ENCODE peak calls at places on chromosomes 6 and 20, in four cellular contexts. One of them, this sample, is unnamed.

GRCh38 chr6:151679081-151679480 is 128.4 kb upstream of the ESR1 start:
- DNase-seq in adipocyte: peak
- DNase-seq in skeletal muscle cell: no peak
- DNase-seq in CD8-positive, alpha-beta T cell: no peak
- DNase-seq in this sample: no peak

GRCh38 chr20:41738584-41739193 is 120.5 kb upstream of the CHD6 start:
- DNase-seq in adipocyte: peak
- DNase-seq in skeletal muscle cell: no peak
- DNase-seq in CD8-positive, alpha-beta T cell: no peak
- DNase-seq in this sample: no peak

GRCh38 chr6:46772038-46772437 is 21.2 kb upstream of the MEP1A start:
- DNase-seq in adipocyte: no peak
- DNase-seq in skeletal muscle cell: no peak
- DNase-seq in CD8-positive, alpha-beta T cell: no peak
- DNase-seq in this sample: no peak

GRCh38 chr6:45920819-45921511 is 94.7 kb downstream of the CLIC5 start:
- DNase-seq in adipocyte: no peak
- DNase-seq in skeletal muscle cell: no peak
- DNase-seq in CD8-positive, alpha-beta T cell: no peak
- DNase-seq in this sample: peak

GRCh38 chr6:118680452-118681095 is 29.2 kb upstream of the CEP85L start:
- DNase-seq in adipocyte: no peak
- DNase-seq in skeletal muscle cell: no peak
- DNase-seq in CD8-positive, alpha-beta T cell: no peak
- DNase-seq in this sample: no peak

GRCh38 chr6:160226118-160226541 is 32.5 kb downstream of the SLC22A2 start:
- DNase-seq in adipocyte: no peak
- DNase-seq in skeletal muscle cell: no peak
- DNase-seq in CD8-positive, alpha-beta T cell: no peak
- DNase-seq in this sample: peak

GRCh38 chr20:34579191-34579661 is 20.7 kb downstream of the MAP1LC3A start:
- DNase-seq in adipocyte: peak
- DNase-seq in skeletal muscle cell: peak
- DNase-seq in CD8-positive, alpha-beta T cell: no peak
- DNase-seq in this sample: no peak

GRCh38 chr20:32470025-32470861 is 112.1 kb downstream of the ASXL1 start:
- DNase-seq in adipocyte: peak
- DNase-seq in skeletal muscle cell: no peak
- DNase-seq in CD8-positive, alpha-beta T cell: no peak
- DNase-seq in this sample: no peak

GRCh38 chr6:167806061-167806700 is 20.5 kb upstream of the AFDN start:
- DNase-seq in adipocyte: no peak
- DNase-seq in skeletal muscle cell: no peak
- DNase-seq in CD8-positive, alpha-beta T cell: no peak
- DNase-seq in this sample: no peak

GRCh38 chr6:37698264-37699137 is 818 bp upstream of the MDGA1 start:
- DNase-seq in adipocyte: peak
- DNase-seq in skeletal muscle cell: no peak
- DNase-seq in CD8-positive, alpha-beta T cell: peak
- DNase-seq in this sample: no peak

GRCh38 chr6:2706482-2706881 is 44.2 kb downstream of the MYLK4 start:
- DNase-seq in adipocyte: no peak
- DNase-seq in skeletal muscle cell: no peak
- DNase-seq in CD8-positive, alpha-beta T cell: no peak
- DNase-seq in this sample: no peak

GRCh38 chr20:6848041-6848440 is 80.6 kb downstream of the BMP2 start:
- DNase-seq in adipocyte: no peak
- DNase-seq in skeletal muscle cell: no peak
- DNase-seq in CD8-positive, alpha-beta T cell: no peak
- DNase-seq in this sample: no peak

GRCh38 chr20:45817652-45818194 is 5.3 kb downstream of the UBE2C start:
- DNase-seq in adipocyte: peak
- DNase-seq in skeletal muscle cell: no peak
- DNase-seq in CD8-positive, alpha-beta T cell: no peak
- DNase-seq in this sample: no peak

GRCh38 chr6:1485678-1486077 is 96.3 kb downstream of the FOXF2 start:
- DNase-seq in adipocyte: peak
- DNase-seq in skeletal muscle cell: peak
- DNase-seq in CD8-positive, alpha-beta T cell: no peak
- DNase-seq in this sample: no peak

GRCh38 chr20:3560578-3560977 is 89.8 kb downstream of the ATRN start:
- DNase-seq in adipocyte: no peak
- DNase-seq in skeletal muscle cell: no peak
- DNase-seq in CD8-positive, alpha-beta T cell: no peak
- DNase-seq in this sample: no peak

GRCh38 chr6:107113460-107114212 is 1.7 kb downstream of the BEND3 start:
- DNase-seq in adipocyte: no peak
- DNase-seq in skeletal muscle cell: no peak
- DNase-seq in CD8-positive, alpha-beta T cell: no peak
- DNase-seq in this sample: no peak

GRCh38 chr6:81727876-81728517 is 24.5 kb downstream of the TENT5A start:
- DNase-seq in adipocyte: no peak
- DNase-seq in skeletal muscle cell: no peak
- DNase-seq in CD8-positive, alpha-beta T cell: no peak
- DNase-seq in this sample: no peak

GRCh38 chr20:2521369-2522305 is 12.9 kb upstream of the ZNF343 start:
- DNase-seq in adipocyte: peak
- DNase-seq in skeletal muscle cell: no peak
- DNase-seq in CD8-positive, alpha-beta T cell: peak
- DNase-seq in this sample: no peak

GRCh38 chr6:170143401-170144150 is 147.3 kb downstream of the DLL1 start:
- DNase-seq in adipocyte: no peak
- DNase-seq in skeletal muscle cell: no peak
- DNase-seq in CD8-positive, alpha-beta T cell: no peak
- DNase-seq in this sample: no peak

GRCh38 chr6:16305246-16305725 is 66.9 kb downstream of the GMPR start:
- DNase-seq in adipocyte: no peak
- DNase-seq in skeletal muscle cell: no peak
- DNase-seq in CD8-positive, alpha-beta T cell: no peak
- DNase-seq in this sample: peak

GRCh38 chr20:38373231-38373867 is 27.1 kb downstream of the LBP start:
- DNase-seq in adipocyte: no peak
- DNase-seq in skeletal muscle cell: no peak
- DNase-seq in CD8-positive, alpha-beta T cell: no peak
- DNase-seq in this sample: no peak

GRCh38 chr6:165249808-165250207 is 59.6 kb downstream of the C6orf118 start:
- DNase-seq in adipocyte: no peak
- DNase-seq in skeletal muscle cell: no peak
- DNase-seq in CD8-positive, alpha-beta T cell: no peak
- DNase-seq in this sample: no peak

GRCh38 chr20:1326031-1326930 is 2.7 kb downstream of the SDCBP2 start:
- DNase-seq in adipocyte: peak
- DNase-seq in skeletal muscle cell: no peak
- DNase-seq in CD8-positive, alpha-beta T cell: no peak
- DNase-seq in this sample: no peak

GRCh38 chr20:1327827-1328679 is 886 bp downstream of the SDCBP2 start:
- DNase-seq in adipocyte: no peak
- DNase-seq in skeletal muscle cell: no peak
- DNase-seq in CD8-positive, alpha-beta T cell: no peak
- DNase-seq in this sample: no peak

GRCh38 chr20:1328680-1329330 is at the start of gene SDCBP2:
- DNase-seq in adipocyte: no peak
- DNase-seq in skeletal muscle cell: no peak
- DNase-seq in CD8-positive, alpha-beta T cell: no peak
- DNase-seq in this sample: no peak

GRCh38 chr20:1325173-1326030 is 3.5 kb downstream of the SDCBP2 start:
- DNase-seq in adipocyte: peak
- DNase-seq in skeletal muscle cell: peak
- DNase-seq in CD8-positive, alpha-beta T cell: peak
- DNase-seq in this sample: peak

DNA sequence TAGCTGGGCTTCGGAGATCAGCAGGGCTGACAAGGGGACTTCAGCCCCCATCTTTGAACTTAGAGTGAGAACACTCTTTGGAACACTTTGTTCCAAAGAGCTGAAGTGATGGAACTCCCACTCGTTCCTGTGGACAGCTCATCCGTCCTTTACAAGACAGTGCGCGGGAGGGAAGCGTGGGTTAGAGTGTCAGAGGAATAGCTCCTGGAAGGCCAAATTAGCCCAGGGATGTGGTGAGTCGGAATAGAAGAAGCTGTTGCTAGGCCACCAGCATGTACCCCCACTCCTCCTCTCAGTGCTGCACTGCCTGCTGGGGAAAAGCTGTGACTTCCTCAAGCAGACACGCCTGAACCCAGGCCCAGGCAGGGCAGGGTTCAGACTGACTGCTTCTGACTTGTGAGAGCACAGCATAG is 1.7 kb downstream of the SDCBP2 start:
- DNase-seq in adipocyte: peak
- DNase-seq in skeletal muscle cell: peak
- DNase-seq in CD8-positive, alpha-beta T cell: no peak
- DNase-seq in this sample: no peak
- H3K4me3 ChIP-seq in adipocyte: peak
- H3K4me3 ChIP-seq in skeletal muscle cell: no peak
- H3K4me3 ChIP-seq in CD8-positive, alpha-beta T cell: no peak
- H3K4me3 ChIP-seq in this sample: no peak

GRCh38 chr6:10418361-10418861 is 3.5 kb upstream of the TFAP2A start:
- DNase-seq in adipocyte: no peak
- DNase-seq in skeletal muscle cell: no peak
- DNase-seq in CD8-positive, alpha-beta T cell: no peak
- DNase-seq in this sample: no peak

GRCh38 chr6:10421508-10422281 is 6.8 kb upstream of the TFAP2A start:
- DNase-seq in adipocyte: no peak
- DNase-seq in skeletal muscle cell: no peak
- DNase-seq in CD8-positive, alpha-beta T cell: no peak
- DNase-seq in this sample: no peak

GRCh38 chr6:10420546-10421507 is 6.0 kb upstream of the TFAP2A start:
- DNase-seq in adipocyte: no peak
- DNase-seq in skeletal muscle cell: no peak
- DNase-seq in CD8-positive, alpha-beta T cell: no peak
- DNase-seq in this sample: no peak

GRCh38 chr6:10418862-10419748 is 4.2 kb upstream of the TFAP2A start:
- DNase-seq in adipocyte: no peak
- DNase-seq in skeletal muscle cell: no peak
- DNase-seq in CD8-positive, alpha-beta T cell: no peak
- DNase-seq in this sample: no peak

GRCh38 chr6:10419749-10420545 is 5.1 kb upstream of the TFAP2A start:
- DNase-seq in adipocyte: no peak
- DNase-seq in skeletal muscle cell: no peak
- DNase-seq in CD8-positive, alpha-beta T cell: no peak
- DNase-seq in this sample: no peak
- H3K4me3 ChIP-seq in adipocyte: no peak
- H3K4me3 ChIP-seq in skeletal muscle cell: no peak
- H3K4me3 ChIP-seq in CD8-positive, alpha-beta T cell: no peak
- H3K4me3 ChIP-seq in this sample: no peak

GRCh38 chr20:64101731-64102621 is 5.4 kb downstream of the NPBWR2 start:
- DNase-seq in adipocyte: peak
- DNase-seq in skeletal muscle cell: no peak
- DNase-seq in CD8-positive, alpha-beta T cell: peak
- DNase-seq in this sample: no peak
- H3K4me3 ChIP-seq in adipocyte: no peak
- H3K4me3 ChIP-seq in skeletal muscle cell: peak
- H3K4me3 ChIP-seq in CD8-positive, alpha-beta T cell: peak
- H3K4me3 ChIP-seq in this sample: no peak

GRCh38 chr6:156975414-156975813 is 198.2 kb downstream of the ARID1B start:
- DNase-seq in adipocyte: no peak
- DNase-seq in skeletal muscle cell: no peak
- DNase-seq in CD8-positive, alpha-beta T cell: no peak
- DNase-seq in this sample: no peak
- H3K4me3 ChIP-seq in adipocyte: no peak
- H3K4me3 ChIP-seq in skeletal muscle cell: no peak
- H3K4me3 ChIP-seq in CD8-positive, alpha-beta T cell: no peak
- H3K4me3 ChIP-seq in this sample: peak

DNA sequence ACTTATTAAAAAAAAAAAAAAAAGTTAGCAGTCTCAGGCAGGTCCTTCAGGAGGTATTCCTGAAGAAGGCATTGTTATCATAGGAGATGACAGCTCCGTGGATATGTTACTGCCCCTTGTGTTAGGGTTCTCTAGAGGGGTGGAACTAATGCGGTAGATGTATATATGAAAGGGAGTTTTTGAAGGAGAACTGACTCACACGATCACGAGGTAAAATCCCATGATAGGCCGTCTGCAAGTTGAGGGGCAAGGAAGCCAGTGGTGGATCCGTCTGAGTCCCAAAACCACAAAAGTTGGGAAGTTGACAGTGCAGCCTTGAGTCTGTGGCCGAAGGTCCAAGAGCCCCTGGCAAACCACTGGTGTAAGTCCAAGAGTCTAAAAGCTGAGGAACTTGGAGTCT is 103.4 kb downstream of the TULP4 start:
- DNase-seq in adipocyte: no peak
- DNase-seq in skeletal muscle cell: no peak
- DNase-seq in CD8-positive, alpha-beta T cell: no peak
- DNase-seq in this sample: no peak
- H3K4me3 ChIP-seq in adipocyte: no peak
- H3K4me3 ChIP-seq in skeletal muscle cell: no peak
- H3K4me3 ChIP-seq in CD8-positive, alpha-beta T cell: no peak
- H3K4me3 ChIP-seq in this sample: no peak

DNA sequence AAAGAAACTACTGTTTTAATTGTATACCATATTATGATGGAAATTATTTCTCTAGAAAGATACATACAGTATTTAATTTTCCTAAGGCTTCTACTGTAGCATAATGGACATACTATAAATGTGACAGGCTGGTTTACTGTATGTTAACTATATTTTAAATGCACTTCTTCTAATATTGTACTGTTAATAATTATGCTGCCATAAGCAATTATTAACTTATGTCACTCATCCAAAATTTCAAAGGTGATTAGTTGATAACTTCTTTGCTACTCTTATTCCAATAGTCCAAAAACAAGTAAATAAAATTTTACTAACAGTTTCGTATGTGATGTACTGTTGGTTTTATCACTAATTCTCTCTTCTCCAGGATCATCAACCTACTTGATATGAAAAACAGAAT is 28.1 kb downstream of the HIVEP2 start:
- DNase-seq in adipocyte: no peak
- DNase-seq in skeletal muscle cell: no peak
- DNase-seq in CD8-positive, alpha-beta T cell: no peak
- DNase-seq in this sample: no peak
- H3K4me3 ChIP-seq in adipocyte: no peak
- H3K4me3 ChIP-seq in skeletal muscle cell: no peak
- H3K4me3 ChIP-seq in CD8-positive, alpha-beta T cell: no peak
- H3K4me3 ChIP-seq in this sample: no peak

GRCh38 chr6:116255246-116255800 is 1.4 kb upstream of the TSPYL4 start:
- DNase-seq in adipocyte: peak
- DNase-seq in skeletal muscle cell: no peak
- DNase-seq in CD8-positive, alpha-beta T cell: no peak
- DNase-seq in this sample: no peak
- H3K4me3 ChIP-seq in adipocyte: peak
- H3K4me3 ChIP-seq in skeletal muscle cell: peak
- H3K4me3 ChIP-seq in CD8-positive, alpha-beta T cell: no peak
- H3K4me3 ChIP-seq in this sample: no peak

This sample was measured in GM12864.